ENCODE peak calls at places on chromosomes 11 and 22, in six cellular contexts. One of them, this sample, is unnamed.

GRCh38 chr11:74012072-74012809 is 3.4 kb upstream of the UCP3 start:
- DNase-seq in CD14-positive monocyte: no peak
- DNase-seq in stimulated activated CD8-positive, alpha-beta memory T cell treated with anti-CD3 and anti-CD28 coated beads, Interleukin-4, amount 100 ng/mL, for 24 hours: no peak
- DNase-seq in stimulated activated CD4-positive, alpha-beta T cell treated with anti-CD3 and anti-CD28 coated beads, Interleukin-1b, Interleukin-23, amount 100 ng/mL, for 1 hour: no peak
- DNase-seq in aorta: no peak
- DNase-seq in epithelial cell of esophagus: no peak
- DNase-seq in this sample: no peak

GRCh38 chr11:76669901-76670474 is 559 bp downstream of the LRRC32 start:
- DNase-seq in CD14-positive monocyte: peak
- DNase-seq in stimulated activated CD4-positive, alpha-beta T cell treated with anti-CD3 and anti-CD28 coated beads, Interleukin-1b, Interleukin-23, amount 100 ng/mL, for 1 hour: no peak
- DNase-seq in aorta: peak
- DNase-seq in stimulated activated CD8-positive, alpha-beta memory T cell treated with anti-CD3 and anti-CD28 coated beads, Interleukin-4, amount 100 ng/mL, for 24 hours: no peak
- DNase-seq in epithelial cell of esophagus: no peak
- DNase-seq in this sample: no peak

GRCh38 chr11:133157180-133157579 is 375.1 kb downstream of the OPCML start:
- DNase-seq in epithelial cell of esophagus: no peak
- DNase-seq in stimulated activated CD8-positive, alpha-beta memory T cell treated with anti-CD3 and anti-CD28 coated beads, Interleukin-4, amount 100 ng/mL, for 24 hours: no peak
- DNase-seq in stimulated activated CD4-positive, alpha-beta T cell treated with anti-CD3 and anti-CD28 coated beads, Interleukin-1b, Interleukin-23, amount 100 ng/mL, for 1 hour: no peak
- DNase-seq in CD14-positive monocyte: no peak
- DNase-seq in aorta: no peak
- DNase-seq in this sample: no peak

GRCh38 chr22:24706050-24706449 is 68.5 kb downstream of the PIWIL3 start:
- DNase-seq in stimulated activated CD4-positive, alpha-beta T cell treated with anti-CD3 and anti-CD28 coated beads, Interleukin-1b, Interleukin-23, amount 100 ng/mL, for 1 hour: no peak
- DNase-seq in epithelial cell of esophagus: no peak
- DNase-seq in stimulated activated CD8-positive, alpha-beta memory T cell treated with anti-CD3 and anti-CD28 coated beads, Interleukin-4, amount 100 ng/mL, for 24 hours: no peak
- DNase-seq in aorta: no peak
- DNase-seq in CD14-positive monocyte: no peak
- DNase-seq in this sample: no peak

GRCh38 chr11:11553595-11553994 is 68.2 kb downstream of the GALNT18 start:
- DNase-seq in stimulated activated CD8-positive, alpha-beta memory T cell treated with anti-CD3 and anti-CD28 coated beads, Interleukin-4, amount 100 ng/mL, for 24 hours: no peak
- DNase-seq in stimulated activated CD4-positive, alpha-beta T cell treated with anti-CD3 and anti-CD28 coated beads, Interleukin-1b, Interleukin-23, amount 100 ng/mL, for 1 hour: no peak
- DNase-seq in epithelial cell of esophagus: no peak
- DNase-seq in aorta: peak
- DNase-seq in CD14-positive monocyte: no peak
- DNase-seq in this sample: no peak

GRCh38 chr11:11513438-11513837 is 108.4 kb downstream of the GALNT18 start:
- DNase-seq in CD14-positive monocyte: no peak
- DNase-seq in aorta: no peak
- DNase-seq in stimulated activated CD4-positive, alpha-beta T cell treated with anti-CD3 and anti-CD28 coated beads, Interleukin-1b, Interleukin-23, amount 100 ng/mL, for 1 hour: no peak
- DNase-seq in stimulated activated CD8-positive, alpha-beta memory T cell treated with anti-CD3 and anti-CD28 coated beads, Interleukin-4, amount 100 ng/mL, for 24 hours: no peak
- DNase-seq in epithelial cell of esophagus: peak
- DNase-seq in this sample: no peak

GRCh38 chr22:40666151-40666848 is 13.0 kb upstream of the MCHR1 start:
- DNase-seq in stimulated activated CD4-positive, alpha-beta T cell treated with anti-CD3 and anti-CD28 coated beads, Interleukin-1b, Interleukin-23, amount 100 ng/mL, for 1 hour: no peak
- DNase-seq in epithelial cell of esophagus: no peak
- DNase-seq in CD14-positive monocyte: no peak
- DNase-seq in aorta: peak
- DNase-seq in stimulated activated CD8-positive, alpha-beta memory T cell treated with anti-CD3 and anti-CD28 coated beads, Interleukin-4, amount 100 ng/mL, for 24 hours: no peak
- DNase-seq in this sample: no peak

GRCh38 chr22:20867179-20868099 is 8.6 kb downstream of the SNAP29 start:
- DNase-seq in stimulated activated CD8-positive, alpha-beta memory T cell treated with anti-CD3 and anti-CD28 coated beads, Interleukin-4, amount 100 ng/mL, for 24 hours: no peak
- DNase-seq in aorta: peak
- DNase-seq in stimulated activated CD4-positive, alpha-beta T cell treated with anti-CD3 and anti-CD28 coated beads, Interleukin-1b, Interleukin-23, amount 100 ng/mL, for 1 hour: no peak
- DNase-seq in epithelial cell of esophagus: no peak
- DNase-seq in CD14-positive monocyte: peak
- DNase-seq in this sample: no peak

GRCh38 chr11:95426823-95427462 is 195.9 kb upstream of the SESN3 start:
- DNase-seq in epithelial cell of esophagus: peak
- DNase-seq in aorta: no peak
- DNase-seq in stimulated activated CD4-positive, alpha-beta T cell treated with anti-CD3 and anti-CD28 coated beads, Interleukin-1b, Interleukin-23, amount 100 ng/mL, for 1 hour: no peak
- DNase-seq in stimulated activated CD8-positive, alpha-beta memory T cell treated with anti-CD3 and anti-CD28 coated beads, Interleukin-4, amount 100 ng/mL, for 24 hours: no peak
- DNase-seq in CD14-positive monocyte: no peak
- DNase-seq in this sample: no peak

GRCh38 chr11:47725445-47726442 is 10.6 kb upstream of the AGBL2 start:
- DNase-seq in stimulated activated CD4-positive, alpha-beta T cell treated with anti-CD3 and anti-CD28 coated beads, Interleukin-1b, Interleukin-23, amount 100 ng/mL, for 1 hour: no peak
- DNase-seq in CD14-positive monocyte: no peak
- DNase-seq in aorta: no peak
- DNase-seq in stimulated activated CD8-positive, alpha-beta memory T cell treated with anti-CD3 and anti-CD28 coated beads, Interleukin-4, amount 100 ng/mL, for 24 hours: no peak
- DNase-seq in epithelial cell of esophagus: no peak
- DNase-seq in this sample: no peak

GRCh38 chr11:134407923-134408322 is 4.1 kb downstream of the B3GAT1 start:
- DNase-seq in CD14-positive monocyte: no peak
- DNase-seq in epithelial cell of esophagus: no peak
- DNase-seq in stimulated activated CD4-positive, alpha-beta T cell treated with anti-CD3 and anti-CD28 coated beads, Interleukin-1b, Interleukin-23, amount 100 ng/mL, for 1 hour: no peak
- DNase-seq in stimulated activated CD8-positive, alpha-beta memory T cell treated with anti-CD3 and anti-CD28 coated beads, Interleukin-4, amount 100 ng/mL, for 24 hours: no peak
- DNase-seq in aorta: no peak
- DNase-seq in this sample: no peak

GRCh38 chr11:44319552-44320288 is 9.8 kb upstream of the ALX4 start:
- DNase-seq in stimulated activated CD8-positive, alpha-beta memory T cell treated with anti-CD3 and anti-CD28 coated beads, Interleukin-4, amount 100 ng/mL, for 24 hours: no peak
- DNase-seq in aorta: no peak
- DNase-seq in stimulated activated CD4-positive, alpha-beta T cell treated with anti-CD3 and anti-CD28 coated beads, Interleukin-1b, Interleukin-23, amount 100 ng/mL, for 1 hour: no peak
- DNase-seq in CD14-positive monocyte: no peak
- DNase-seq in epithelial cell of esophagus: no peak
- DNase-seq in this sample: no peak

GRCh38 chr11:112784323-112785073 is 176.7 kb upstream of the NCAM1 start:
- DNase-seq in aorta: peak
- DNase-seq in stimulated activated CD4-positive, alpha-beta T cell treated with anti-CD3 and anti-CD28 coated beads, Interleukin-1b, Interleukin-23, amount 100 ng/mL, for 1 hour: no peak
- DNase-seq in stimulated activated CD8-positive, alpha-beta memory T cell treated with anti-CD3 and anti-CD28 coated beads, Interleukin-4, amount 100 ng/mL, for 24 hours: no peak
- DNase-seq in CD14-positive monocyte: no peak
- DNase-seq in epithelial cell of esophagus: no peak
- DNase-seq in this sample: no peak

GRCh38 chr11:123381149-123381548 is 48.9 kb upstream of the GRAMD1B start:
- DNase-seq in stimulated activated CD8-positive, alpha-beta memory T cell treated with anti-CD3 and anti-CD28 coated beads, Interleukin-4, amount 100 ng/mL, for 24 hours: no peak
- DNase-seq in CD14-positive monocyte: no peak
- DNase-seq in stimulated activated CD4-positive, alpha-beta T cell treated with anti-CD3 and anti-CD28 coated beads, Interleukin-1b, Interleukin-23, amount 100 ng/mL, for 1 hour: no peak
- DNase-seq in epithelial cell of esophagus: no peak
- DNase-seq in aorta: no peak
- DNase-seq in this sample: no peak

GRCh38 chr11:100618914-100619313 is 68.2 kb upstream of the ARHGAP42 start:
- DNase-seq in epithelial cell of esophagus: no peak
- DNase-seq in CD14-positive monocyte: no peak
- DNase-seq in stimulated activated CD8-positive, alpha-beta memory T cell treated with anti-CD3 and anti-CD28 coated beads, Interleukin-4, amount 100 ng/mL, for 24 hours: no peak
- DNase-seq in stimulated activated CD4-positive, alpha-beta T cell treated with anti-CD3 and anti-CD28 coated beads, Interleukin-1b, Interleukin-23, amount 100 ng/mL, for 1 hour: no peak
- DNase-seq in aorta: no peak
- DNase-seq in this sample: no peak

GRCh38 chr22:21013742-21014201 is 1.2 kb upstream of the P2RX6 start:
- DNase-seq in aorta: no peak
- DNase-seq in stimulated activated CD4-positive, alpha-beta T cell treated with anti-CD3 and anti-CD28 coated beads, Interleukin-1b, Interleukin-23, amount 100 ng/mL, for 1 hour: no peak
- DNase-seq in stimulated activated CD8-positive, alpha-beta memory T cell treated with anti-CD3 and anti-CD28 coated beads, Interleukin-4, amount 100 ng/mL, for 24 hours: no peak
- DNase-seq in epithelial cell of esophagus: no peak
- DNase-seq in CD14-positive monocyte: no peak
- DNase-seq in this sample: no peak

GRCh38 chr11:2318707-2319106 is 16.9 kb downstream of the TSPAN32 start:
- DNase-seq in stimulated activated CD4-positive, alpha-beta T cell treated with anti-CD3 and anti-CD28 coated beads, Interleukin-1b, Interleukin-23, amount 100 ng/mL, for 1 hour: no peak
- DNase-seq in epithelial cell of esophagus: no peak
- DNase-seq in stimulated activated CD8-positive, alpha-beta memory T cell treated with anti-CD3 and anti-CD28 coated beads, Interleukin-4, amount 100 ng/mL, for 24 hours: no peak
- DNase-seq in CD14-positive monocyte: peak
- DNase-seq in aorta: no peak
- DNase-seq in this sample: no peak

GRCh38 chr11:26332572-26332915 is 614 bp downstream of the ANO3 start:
- DNase-seq in CD14-positive monocyte: no peak
- DNase-seq in stimulated activated CD4-positive, alpha-beta T cell treated with anti-CD3 and anti-CD28 coated beads, Interleukin-1b, Interleukin-23, amount 100 ng/mL, for 1 hour: no peak
- DNase-seq in stimulated activated CD8-positive, alpha-beta memory T cell treated with anti-CD3 and anti-CD28 coated beads, Interleukin-4, amount 100 ng/mL, for 24 hours: no peak
- DNase-seq in epithelial cell of esophagus: no peak
- DNase-seq in aorta: no peak
- DNase-seq in this sample: no peak

GRCh38 chr11:69220581-69221051 is 64.9 kb downstream of the SMIM38 start:
- DNase-seq in stimulated activated CD4-positive, alpha-beta T cell treated with anti-CD3 and anti-CD28 coated beads, Interleukin-1b, Interleukin-23, amount 100 ng/mL, for 1 hour: no peak
- DNase-seq in epithelial cell of esophagus: peak
- DNase-seq in stimulated activated CD8-positive, alpha-beta memory T cell treated with anti-CD3 and anti-CD28 coated beads, Interleukin-4, amount 100 ng/mL, for 24 hours: no peak
- DNase-seq in aorta: no peak
- DNase-seq in CD14-positive monocyte: no peak
- DNase-seq in this sample: no peak

GRCh38 chr11:120217941-120218694 is 7.3 kb downstream of the OAF start:
- DNase-seq in stimulated activated CD8-positive, alpha-beta memory T cell treated with anti-CD3 and anti-CD28 coated beads, Interleukin-4, amount 100 ng/mL, for 24 hours: no peak
- DNase-seq in epithelial cell of esophagus: no peak
- DNase-seq in aorta: no peak
- DNase-seq in stimulated activated CD4-positive, alpha-beta T cell treated with anti-CD3 and anti-CD28 coated beads, Interleukin-1b, Interleukin-23, amount 100 ng/mL, for 1 hour: no peak
- DNase-seq in CD14-positive monocyte: no peak
- DNase-seq in this sample: no peak

GRCh38 chr22:42799462-42800405 is 57.3 kb downstream of the ARFGAP3 start:
- DNase-seq in CD14-positive monocyte: no peak
- DNase-seq in epithelial cell of esophagus: no peak
- DNase-seq in stimulated activated CD4-positive, alpha-beta T cell treated with anti-CD3 and anti-CD28 coated beads, Interleukin-1b, Interleukin-23, amount 100 ng/mL, for 1 hour: no peak
- DNase-seq in stimulated activated CD8-positive, alpha-beta memory T cell treated with anti-CD3 and anti-CD28 coated beads, Interleukin-4, amount 100 ng/mL, for 24 hours: no peak
- DNase-seq in aorta: no peak
- DNase-seq in this sample: no peak

GRCh38 chr11:74925281-74925680 is 23.6 kb downstream of the XRRA1 start:
- DNase-seq in epithelial cell of esophagus: no peak
- DNase-seq in CD14-positive monocyte: no peak
- DNase-seq in stimulated activated CD4-positive, alpha-beta T cell treated with anti-CD3 and anti-CD28 coated beads, Interleukin-1b, Interleukin-23, amount 100 ng/mL, for 1 hour: no peak
- DNase-seq in stimulated activated CD8-positive, alpha-beta memory T cell treated with anti-CD3 and anti-CD28 coated beads, Interleukin-4, amount 100 ng/mL, for 24 hours: no peak
- DNase-seq in aorta: no peak
- DNase-seq in this sample: no peak

GRCh38 chr22:48228468-48228867 is 1466.0 kb downstream of the TBC1D22A start:
- DNase-seq in epithelial cell of esophagus: no peak
- DNase-seq in aorta: no peak
- DNase-seq in CD14-positive monocyte: no peak
- DNase-seq in stimulated activated CD4-positive, alpha-beta T cell treated with anti-CD3 and anti-CD28 coated beads, Interleukin-1b, Interleukin-23, amount 100 ng/mL, for 1 hour: no peak
- DNase-seq in stimulated activated CD8-positive, alpha-beta memory T cell treated with anti-CD3 and anti-CD28 coated beads, Interleukin-4, amount 100 ng/mL, for 24 hours: no peak
- DNase-seq in this sample: no peak

GRCh38 chr11:119320593-119321524 is 3.9 kb upstream of the MCAM start:
- DNase-seq in aorta: peak
- DNase-seq in epithelial cell of esophagus: peak
- DNase-seq in stimulated activated CD4-positive, alpha-beta T cell treated with anti-CD3 and anti-CD28 coated beads, Interleukin-1b, Interleukin-23, amount 100 ng/mL, for 1 hour: no peak
- DNase-seq in CD14-positive monocyte: no peak
- DNase-seq in stimulated activated CD8-positive, alpha-beta memory T cell treated with anti-CD3 and anti-CD28 coated beads, Interleukin-4, amount 100 ng/mL, for 24 hours: no peak
- DNase-seq in this sample: no peak

GRCh38 chr11:2750601-2751522 is 51.1 kb upstream of the KCNQ1OT1 start:
- DNase-seq in CD14-positive monocyte: peak
- DNase-seq in epithelial cell of esophagus: no peak
- DNase-seq in aorta: peak
- DNase-seq in stimulated activated CD8-positive, alpha-beta memory T cell treated with anti-CD3 and anti-CD28 coated beads, Interleukin-4, amount 100 ng/mL, for 24 hours: no peak
- DNase-seq in stimulated activated CD4-positive, alpha-beta T cell treated with anti-CD3 and anti-CD28 coated beads, Interleukin-1b, Interleukin-23, amount 100 ng/mL, for 1 hour: no peak
- DNase-seq in this sample: no peak

GRCh38 chr11:83464181-83464580 is 178.0 kb upstream of the CCDC90B start:
- DNase-seq in aorta: no peak
- DNase-seq in stimulated activated CD4-positive, alpha-beta T cell treated with anti-CD3 and anti-CD28 coated beads, Interleukin-1b, Interleukin-23, amount 100 ng/mL, for 1 hour: no peak
- DNase-seq in epithelial cell of esophagus: no peak
- DNase-seq in stimulated activated CD8-positive, alpha-beta memory T cell treated with anti-CD3 and anti-CD28 coated beads, Interleukin-4, amount 100 ng/mL, for 24 hours: no peak
- DNase-seq in CD14-positive monocyte: no peak
- DNase-seq in this sample: no peak